ENCODE peak calls at places on chromosome 4, in ten cellular contexts. One of them, this sample, is unnamed.

GRCh38 chr4:88659890-88660208 is 37.8 kb downstream of the NAP1L5 start:
- DNase-seq in activated CD4-positive, alpha-beta T cell treated with anti-CD3 and anti-CD28 coated beads, Interleukin-2, amount 10 ng/mL, durations not matched to agents 7 days and 5 days: no peak
- DNase-seq in iPS-NIHi11: no peak
- DNase-seq in sigmoid colon: no peak
- DNase-seq in astrocyte of the spinal cord: no peak
- DNase-seq in T-helper 2 cell: no peak
- DNase-seq in fibroblast of lung: no peak
- DNase-seq in stimulated activated CD8-positive, alpha-beta memory T cell treated with anti-CD3 and anti-CD28 coated beads, Interleukin-4, amount 100 ng/mL, for 1 hour: no peak
- DNase-seq in H7: no peak
- DNase-seq in T1000: no peak
- DNase-seq in this sample: no peak

GRCh38 chr4:149841686-149842085 is 26.0 kb upstream of the IQCM start:
- DNase-seq in activated CD4-positive, alpha-beta T cell treated with anti-CD3 and anti-CD28 coated beads, Interleukin-2, amount 10 ng/mL, durations not matched to agents 7 days and 5 days: no peak
- DNase-seq in iPS-NIHi11: no peak
- DNase-seq in sigmoid colon: no peak
- DNase-seq in astrocyte of the spinal cord: no peak
- DNase-seq in T-helper 2 cell: no peak
- DNase-seq in fibroblast of lung: peak; percentile 55
- DNase-seq in stimulated activated CD8-positive, alpha-beta memory T cell treated with anti-CD3 and anti-CD28 coated beads, Interleukin-4, amount 100 ng/mL, for 1 hour: no peak
- DNase-seq in H7: no peak
- DNase-seq in T1000: no peak
- DNase-seq in this sample: no peak

GRCh38 chr4:7612311-7612710 is 177.6 kb upstream of the PSAPL1 start:
- DNase-seq in activated CD4-positive, alpha-beta T cell treated with anti-CD3 and anti-CD28 coated beads, Interleukin-2, amount 10 ng/mL, durations not matched to agents 7 days and 5 days: no peak
- DNase-seq in iPS-NIHi11: no peak
- DNase-seq in sigmoid colon: no peak
- DNase-seq in astrocyte of the spinal cord: no peak
- DNase-seq in T-helper 2 cell: no peak
- DNase-seq in fibroblast of lung: no peak
- DNase-seq in stimulated activated CD8-positive, alpha-beta memory T cell treated with anti-CD3 and anti-CD28 coated beads, Interleukin-4, amount 100 ng/mL, for 1 hour: no peak
- DNase-seq in H7: no peak
- DNase-seq in T1000: no peak
- DNase-seq in this sample: no peak

GRCh38 chr4:151100517-151100916 is 1.1 kb downstream of the RPS3A start:
- DNase-seq in activated CD4-positive, alpha-beta T cell treated with anti-CD3 and anti-CD28 coated beads, Interleukin-2, amount 10 ng/mL, durations not matched to agents 7 days and 5 days: no peak
- DNase-seq in iPS-NIHi11: no peak
- DNase-seq in sigmoid colon: no peak
- DNase-seq in astrocyte of the spinal cord: no peak
- DNase-seq in T-helper 2 cell: no peak
- DNase-seq in fibroblast of lung: no peak
- DNase-seq in stimulated activated CD8-positive, alpha-beta memory T cell treated with anti-CD3 and anti-CD28 coated beads, Interleukin-4, amount 100 ng/mL, for 1 hour: no peak
- DNase-seq in H7: no peak
- DNase-seq in T1000: no peak
- DNase-seq in this sample: no peak

GRCh38 chr4:31660916-31661315 is 940.7 kb downstream of the PCDH7 start:
- DNase-seq in activated CD4-positive, alpha-beta T cell treated with anti-CD3 and anti-CD28 coated beads, Interleukin-2, amount 10 ng/mL, durations not matched to agents 7 days and 5 days: no peak
- DNase-seq in iPS-NIHi11: no peak
- DNase-seq in sigmoid colon: no peak
- DNase-seq in astrocyte of the spinal cord: no peak
- DNase-seq in T-helper 2 cell: no peak
- DNase-seq in fibroblast of lung: no peak
- DNase-seq in stimulated activated CD8-positive, alpha-beta memory T cell treated with anti-CD3 and anti-CD28 coated beads, Interleukin-4, amount 100 ng/mL, for 1 hour: no peak
- DNase-seq in H7: no peak
- DNase-seq in T1000: no peak
- DNase-seq in this sample: no peak

GRCh38 chr4:77157859-77158486 is 966 bp downstream of the CCNG2 start:
- DNase-seq in activated CD4-positive, alpha-beta T cell treated with anti-CD3 and anti-CD28 coated beads, Interleukin-2, amount 10 ng/mL, durations not matched to agents 7 days and 5 days: peak; percentile 77
- DNase-seq in iPS-NIHi11: peak; percentile 92
- DNase-seq in sigmoid colon: peak; percentile 95
- DNase-seq in astrocyte of the spinal cord: peak; percentile 93
- DNase-seq in T-helper 2 cell: peak; percentile 46
- DNase-seq in fibroblast of lung: peak; percentile 88
- DNase-seq in stimulated activated CD8-positive, alpha-beta memory T cell treated with anti-CD3 and anti-CD28 coated beads, Interleukin-4, amount 100 ng/mL, for 1 hour: peak; percentile 46
- DNase-seq in H7: peak; percentile 95
- DNase-seq in T1000: peak; percentile 74
- DNase-seq in this sample: peak; percentile 95

GRCh38 chr4:138775890-138776289 is 239.7 kb upstream of the NOCT start:
- DNase-seq in activated CD4-positive, alpha-beta T cell treated with anti-CD3 and anti-CD28 coated beads, Interleukin-2, amount 10 ng/mL, durations not matched to agents 7 days and 5 days: no peak
- DNase-seq in iPS-NIHi11: no peak
- DNase-seq in sigmoid colon: no peak
- DNase-seq in astrocyte of the spinal cord: no peak
- DNase-seq in T-helper 2 cell: no peak
- DNase-seq in fibroblast of lung: no peak
- DNase-seq in stimulated activated CD8-positive, alpha-beta memory T cell treated with anti-CD3 and anti-CD28 coated beads, Interleukin-4, amount 100 ng/mL, for 1 hour: no peak
- DNase-seq in H7: no peak
- DNase-seq in T1000: no peak
- DNase-seq in this sample: no peak

GRCh38 chr4:7434766-7435150 is at the start of gene PSAPL1:
- DNase-seq in activated CD4-positive, alpha-beta T cell treated with anti-CD3 and anti-CD28 coated beads, Interleukin-2, amount 10 ng/mL, durations not matched to agents 7 days and 5 days: no peak
- DNase-seq in iPS-NIHi11: peak; percentile 91
- DNase-seq in sigmoid colon: no peak
- DNase-seq in astrocyte of the spinal cord: no peak
- DNase-seq in T-helper 2 cell: no peak
- DNase-seq in fibroblast of lung: peak; percentile 33
- DNase-seq in stimulated activated CD8-positive, alpha-beta memory T cell treated with anti-CD3 and anti-CD28 coated beads, Interleukin-4, amount 100 ng/mL, for 1 hour: no peak
- DNase-seq in H7: peak; percentile 93
- DNase-seq in T1000: peak; percentile 35
- DNase-seq in this sample: peak; percentile 43

GRCh38 chr4:101621120-101621519 is 169.4 kb upstream of the BANK1 start:
- DNase-seq in activated CD4-positive, alpha-beta T cell treated with anti-CD3 and anti-CD28 coated beads, Interleukin-2, amount 10 ng/mL, durations not matched to agents 7 days and 5 days: no peak
- DNase-seq in iPS-NIHi11: no peak
- DNase-seq in sigmoid colon: no peak
- DNase-seq in astrocyte of the spinal cord: peak; percentile 71
- DNase-seq in T-helper 2 cell: no peak
- DNase-seq in fibroblast of lung: peak; percentile 78
- DNase-seq in stimulated activated CD8-positive, alpha-beta memory T cell treated with anti-CD3 and anti-CD28 coated beads, Interleukin-4, amount 100 ng/mL, for 1 hour: no peak
- DNase-seq in H7: no peak
- DNase-seq in T1000: no peak
- DNase-seq in this sample: no peak